ENCODE peak calls at places on chromosomes 3 and 15, in four cellular contexts. D is IMR-90, Q is Karpas-422, N is psoas muscle. R is an unnamed sample.

GRCh38 chr15:48641416-48641815 is 4.1 kb downstream of the FBN1 start:
- DNase-seq in N (no peak), Q (peak; percentile 59), D (peak; percentile 47), R (peak; percentile 77)

GRCh38 chr15:48966595-48967301 is 3.0 kb upstream of the SHC4 start:
- DNase-seq in D (peak; percentile 93), Q (no peak), N (no peak), R (no peak)

GRCh38 chr15:95262866-95263564 is 1031.7 kb downstream of the MCTP2 start:
- DNase-seq in N (no peak), D (peak; percentile 88), Q (no peak), R (no peak)

GRCh38 chr3:157091096-157091833 is 68.7 kb downstream of the CCNL1 start:
- DNase-seq in Q (peak; percentile 74), D (no peak), N (no peak), R (no peak)

GRCh38 chr15:45391746-45392711 is 13.7 kb upstream of the GATM start:
- DNase-seq in Q (peak; percentile 78), N (no peak), D (no peak), R (no peak)

GRCh38 chr3:188863999-188864406 is 307.8 kb upstream of the TPRG1 start:
- DNase-seq in D (peak; percentile 72), N (no peak), Q (no peak), R (peak; percentile 74)

GRCh38 chr3:3798641-3799113 is 554 bp upstream of the LRRN1 start:
- DNase-seq in D (no peak), Q (no peak), N (peak; percentile 58), R (peak; percentile 47)

GRCh38 chr15:51403072-51403878 is 61.8 kb downstream of the GLDN start:
- DNase-seq in D (peak; percentile 49), N (no peak), Q (peak; percentile 73), R (peak; percentile 86)

GRCh38 chr15:41535529-41535928 is 8.5 kb downstream of the RPAP1 start:
- DNase-seq in N (no peak), D (no peak), Q (no peak), R (no peak)

GRCh38 chr3:29186131-29186599 is 94.7 kb upstream of the RBMS3 start:
- DNase-seq in N (no peak), Q (no peak), D (peak; percentile 96), R (no peak)

GRCh38 chr15:92306662-92307061 is 87.0 kb upstream of the ST8SIA2 start:
- DNase-seq in D (no peak), N (no peak), Q (no peak), R (no peak)

GRCh38 chr3:45966371-45966780 is 23.1 kb downstream of the CXCR6 start:
- DNase-seq in D (no peak), Q (no peak), N (peak; percentile 65), R (no peak)

GRCh38 chr3:45966969-45967640 is 23.8 kb downstream of the CXCR6 start:
- DNase-seq in N (peak; percentile 72), D (no peak), Q (no peak), R (no peak)

GRCh38 chr3:45967724-45968123 is 24.5 kb downstream of the CXCR6 start:
- DNase-seq in D (no peak), N (peak; percentile 77), Q (no peak), R (no peak)

GRCh38 chr3:45964139-45964538 is 20.9 kb downstream of the CXCR6 start:
- DNase-seq in D (no peak), N (no peak), Q (no peak), R (no peak)

DNA sequence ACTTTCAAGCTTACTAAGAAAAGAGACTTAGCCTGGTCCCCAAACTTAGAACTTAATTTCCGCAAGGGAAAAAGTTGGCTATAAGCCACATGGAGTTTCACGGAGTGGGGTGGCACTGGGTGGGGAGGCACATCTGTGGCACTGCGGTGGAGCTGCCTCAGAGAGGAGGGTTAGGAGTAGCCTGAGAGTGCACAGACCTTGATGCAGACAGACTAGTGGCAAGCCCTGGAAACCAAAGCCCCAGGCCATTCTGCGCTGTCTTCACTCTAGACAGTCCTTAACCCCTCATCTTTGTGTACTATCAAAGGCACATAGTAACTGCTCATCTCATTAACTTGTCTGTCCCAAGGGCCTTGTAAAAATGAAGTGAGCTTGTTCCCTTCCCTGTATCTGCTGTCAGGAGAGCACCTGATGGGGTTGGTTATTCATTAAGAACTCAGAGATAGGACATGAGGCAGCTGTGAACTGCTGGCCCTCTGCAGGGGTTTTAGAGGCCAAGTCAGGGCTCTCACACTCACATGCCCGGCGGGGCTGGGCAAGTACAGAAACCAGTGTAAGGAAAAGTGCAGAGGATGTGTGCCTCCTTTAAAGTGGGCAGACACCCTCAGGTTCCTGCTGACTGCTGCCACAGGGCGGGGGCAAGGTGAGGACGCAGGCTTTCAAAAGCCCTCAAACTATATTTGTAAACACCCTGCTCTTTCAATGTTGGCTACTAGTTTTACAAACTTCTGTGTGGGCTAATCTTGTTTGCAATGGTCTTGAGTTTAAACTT is 22.2 kb downstream of the CXCR6 start:
- DNase-seq in Q (no peak), D (no peak), N (no peak), R (no peak)
- H3K4me1 ChIP-seq in Q (peaks cover 5% of the 10 kb centered on the region), D (peaks cover 4% of the 10 kb centered on the region), N (peaks cover 37% of the 10 kb centered on the region), R (peaks cover 8% of the 10 kb centered on the region)

GRCh38 chr15:63370764-63371163 is 10.9 kb downstream of the CA12 start:
- DNase-seq in N (no peak), D (no peak), Q (no peak), R (no peak)
- H3K27ac ChIP-seq in N (no peak overlapping the region), D (no peak overlapping the region), Q (no peak overlapping the region), R (peak overlapping the region; percentile 99)

GRCh38 chr3:15325228-15325627 is 7.2 kb downstream of the SH3BP5 start:
- DNase-seq in Q (no peak), D (peak; percentile 85), N (no peak), R (peak; percentile 76)
- H3K4me1 ChIP-seq in Q (no peaks in the 10 kb centered on the region), D (peaks cover 28% of the 10 kb centered on the region), N (peaks cover 51% of the 10 kb centered on the region), R (peaks cover 63% of the 10 kb centered on the region)

DNA sequence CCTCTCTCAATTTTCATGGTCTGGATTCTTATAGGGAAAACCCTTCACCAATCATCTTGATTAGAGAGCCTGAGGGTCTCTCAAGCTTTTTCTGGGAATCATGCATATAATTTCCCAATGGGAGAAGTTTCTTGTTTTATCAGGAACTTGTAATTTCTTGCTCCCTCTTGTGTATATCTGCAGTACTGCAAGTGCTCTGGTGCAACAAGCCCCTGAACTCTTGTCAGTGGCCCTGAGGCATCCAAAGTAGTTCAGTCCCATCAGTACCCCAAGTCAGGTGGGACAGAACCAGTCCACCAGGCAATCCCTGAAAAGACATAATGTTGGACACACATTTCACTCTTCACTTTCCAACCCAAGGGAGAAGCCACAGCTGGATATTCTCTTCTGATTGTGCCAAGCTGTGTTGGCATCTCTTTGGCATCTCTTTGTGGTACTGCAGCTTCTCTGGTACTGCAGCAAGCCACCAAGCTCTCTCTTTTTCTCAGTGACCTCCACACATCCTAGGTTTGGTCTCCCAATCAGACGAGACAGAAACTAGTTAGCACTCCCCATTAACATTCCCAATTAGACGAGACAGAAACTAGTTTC is 214.5 kb downstream of the ZIC4 start:
- DNase-seq in Q (peak; percentile 76), N (no peak), D (peak; percentile 75), R (no peak)
- H3K27ac ChIP-seq in Q (no peak overlapping the region), N (no peak overlapping the region), D (no peak overlapping the region), R (no peak overlapping the region)

GRCh38 chr3:56926513-56927282 is 124.9 kb upstream of the ARHGEF3 start:
- DNase-seq in Q (no peak), N (no peak), D (peak; percentile 31), R (peak; percentile 89)
- H3K4me1 ChIP-seq in Q (peaks cover 28% of the 10 kb centered on the region), N (peaks cover 13% of the 10 kb centered on the region), D (peaks cover 2% of the 10 kb centered on the region), R (peaks cover 30% of the 10 kb centered on the region)

R was measured in osteoblast.